ENCODE peak calls at places on chromosome 4, in ten cellular contexts. One of them, this sample, is unnamed.

GRCh38 chr4:148215202-148215601 is 227.0 kb downstream of the NR3C2 start:
- DNase-seq in brain microvascular endothelial cell: no peak
- DNase-seq in colonic mucosa: no peak
- DNase-seq in RWPE2: no peak
- DNase-seq in breast epithelium: no peak
- DNase-seq in mesendoderm: no peak
- DNase-seq in Caco-2: no peak
- DNase-seq in lower lobe of right lung: no peak
- DNase-seq in cardiac muscle cell: no peak
- DNase-seq in coronary artery: no peak
- DNase-seq in this sample: no peak

GRCh38 chr4:19402666-19403065 is 849.0 kb upstream of the SLIT2 start:
- DNase-seq in brain microvascular endothelial cell: no peak
- DNase-seq in cardiac muscle cell: no peak
- DNase-seq in breast epithelium: no peak
- DNase-seq in RWPE2: no peak
- DNase-seq in coronary artery: no peak
- DNase-seq in colonic mucosa: no peak
- DNase-seq in lower lobe of right lung: no peak
- DNase-seq in mesendoderm: no peak
- DNase-seq in Caco-2: no peak
- DNase-seq in this sample: peak

GRCh38 chr4:58507079-58507478 is 1396.9 kb upstream of the IGFBP7 start:
- DNase-seq in brain microvascular endothelial cell: no peak
- DNase-seq in RWPE2: no peak
- DNase-seq in colonic mucosa: no peak
- DNase-seq in Caco-2: no peak
- DNase-seq in cardiac muscle cell: no peak
- DNase-seq in breast epithelium: no peak
- DNase-seq in mesendoderm: peak
- DNase-seq in lower lobe of right lung: no peak
- DNase-seq in coronary artery: no peak
- DNase-seq in this sample: no peak

GRCh38 chr4:45120163-45120562 is 393.8 kb upstream of the GNPDA2 start:
- DNase-seq in cardiac muscle cell: peak
- DNase-seq in Caco-2: no peak
- DNase-seq in colonic mucosa: no peak
- DNase-seq in coronary artery: no peak
- DNase-seq in brain microvascular endothelial cell: no peak
- DNase-seq in mesendoderm: no peak
- DNase-seq in breast epithelium: no peak
- DNase-seq in lower lobe of right lung: no peak
- DNase-seq in RWPE2: no peak
- DNase-seq in this sample: no peak

GRCh38 chr4:151541438-151542071 is 132.6 kb downstream of the FHIP1A start:
- DNase-seq in colonic mucosa: no peak
- DNase-seq in Caco-2: no peak
- DNase-seq in breast epithelium: no peak
- DNase-seq in RWPE2: no peak
- DNase-seq in cardiac muscle cell: no peak
- DNase-seq in lower lobe of right lung: no peak
- DNase-seq in brain microvascular endothelial cell: peak
- DNase-seq in mesendoderm: peak
- DNase-seq in coronary artery: no peak
- DNase-seq in this sample: peak

GRCh38 chr4:109560687-109561452 is 824 bp downstream of the MCUB start:
- DNase-seq in cardiac muscle cell: peak
- DNase-seq in lower lobe of right lung: no peak
- DNase-seq in brain microvascular endothelial cell: peak
- DNase-seq in Caco-2: no peak
- DNase-seq in breast epithelium: no peak
- DNase-seq in colonic mucosa: peak
- DNase-seq in mesendoderm: peak
- DNase-seq in coronary artery: peak
- DNase-seq in RWPE2: peak
- DNase-seq in this sample: peak

GRCh38 chr4:115274545-115274944 is 161.1 kb upstream of the NDST4 start:
- DNase-seq in RWPE2: no peak
- DNase-seq in lower lobe of right lung: no peak
- DNase-seq in breast epithelium: no peak
- DNase-seq in Caco-2: no peak
- DNase-seq in mesendoderm: no peak
- DNase-seq in brain microvascular endothelial cell: no peak
- DNase-seq in coronary artery: no peak
- DNase-seq in colonic mucosa: no peak
- DNase-seq in cardiac muscle cell: no peak
- DNase-seq in this sample: no peak

GRCh38 chr4:108215055-108215454 is 46.3 kb upstream of the LEF1 start:
- DNase-seq in coronary artery: no peak
- DNase-seq in lower lobe of right lung: no peak
- DNase-seq in RWPE2: no peak
- DNase-seq in breast epithelium: no peak
- DNase-seq in brain microvascular endothelial cell: no peak
- DNase-seq in cardiac muscle cell: no peak
- DNase-seq in colonic mucosa: peak
- DNase-seq in Caco-2: no peak
- DNase-seq in mesendoderm: no peak
- DNase-seq in this sample: no peak

GRCh38 chr4:113446019-113446418 is 315.5 kb downstream of the CAMK2D start:
- DNase-seq in colonic mucosa: no peak
- DNase-seq in Caco-2: no peak
- DNase-seq in RWPE2: no peak
- DNase-seq in coronary artery: no peak
- DNase-seq in mesendoderm: no peak
- DNase-seq in lower lobe of right lung: no peak
- DNase-seq in brain microvascular endothelial cell: no peak
- DNase-seq in cardiac muscle cell: no peak
- DNase-seq in breast epithelium: no peak
- DNase-seq in this sample: peak
- H3K4me3 ChIP-seq in colonic mucosa: no peak
- H3K4me3 ChIP-seq in Caco-2: no peak
- H3K4me3 ChIP-seq in RWPE2: no peak
- H3K4me3 ChIP-seq in coronary artery: no peak
- H3K4me3 ChIP-seq in mesendoderm: no peak
- H3K4me3 ChIP-seq in lower lobe of right lung: no peak
- H3K4me3 ChIP-seq in brain microvascular endothelial cell: no peak
- H3K4me3 ChIP-seq in cardiac muscle cell: no peak
- H3K4me3 ChIP-seq in breast epithelium: no peak
- H3K4me3 ChIP-seq in this sample: no peak

DNA sequence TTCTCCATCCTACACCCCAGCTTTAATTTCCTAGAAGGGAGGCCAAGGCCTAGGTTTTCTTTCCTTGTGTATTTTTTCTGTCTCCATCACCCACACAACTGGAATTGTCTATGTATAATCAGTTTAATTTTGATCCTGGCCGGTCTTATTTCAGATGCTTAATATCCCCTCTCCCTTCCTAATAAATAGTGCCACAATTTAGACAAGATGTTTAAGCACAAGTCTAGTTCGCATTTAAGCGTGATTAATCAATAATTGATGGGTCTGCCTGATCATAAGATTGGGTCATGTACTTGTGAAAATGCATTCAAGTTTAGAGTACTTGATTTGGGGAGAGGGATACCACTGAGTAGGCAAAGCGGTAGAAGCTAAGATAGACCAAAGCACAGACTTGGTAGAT is 2.4 kb downstream of the BMP2K start:
- DNase-seq in mesendoderm: no peak
- DNase-seq in brain microvascular endothelial cell: no peak
- DNase-seq in coronary artery: no peak
- DNase-seq in breast epithelium: no peak
- DNase-seq in colonic mucosa: no peak
- DNase-seq in cardiac muscle cell: no peak
- DNase-seq in RWPE2: no peak
- DNase-seq in Caco-2: no peak
- DNase-seq in lower lobe of right lung: no peak
- DNase-seq in this sample: no peak
- H3K4me3 ChIP-seq in mesendoderm: no peak
- H3K4me3 ChIP-seq in brain microvascular endothelial cell: no peak
- H3K4me3 ChIP-seq in coronary artery: peak
- H3K4me3 ChIP-seq in breast epithelium: peak
- H3K4me3 ChIP-seq in colonic mucosa: no peak
- H3K4me3 ChIP-seq in cardiac muscle cell: no peak
- H3K4me3 ChIP-seq in RWPE2: no peak
- H3K4me3 ChIP-seq in Caco-2: no peak
- H3K4me3 ChIP-seq in lower lobe of right lung: peak
- H3K4me3 ChIP-seq in this sample: peak

DNA sequence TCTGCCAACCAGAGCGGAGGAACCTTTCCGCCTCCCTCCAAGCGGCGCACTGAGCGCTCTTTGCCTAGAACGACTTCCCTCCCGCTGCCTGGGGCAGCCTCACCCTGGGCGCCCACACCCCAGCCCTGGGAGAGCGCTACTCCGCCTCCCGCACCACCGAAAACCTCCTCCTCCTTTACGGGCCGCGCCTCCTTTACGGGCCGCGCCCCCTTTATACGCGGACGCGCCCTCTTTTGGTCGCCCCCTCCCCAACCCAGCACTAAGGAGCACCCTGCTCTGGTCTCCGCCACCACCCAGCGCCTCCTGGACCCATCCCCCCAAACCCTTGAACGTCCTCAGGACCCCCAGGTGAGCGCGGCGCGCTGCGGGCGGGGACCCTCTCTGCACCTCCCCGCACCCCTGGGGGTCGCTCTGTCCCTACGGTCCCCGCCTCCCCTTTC is 586 bp upstream of the NSG1 start:
- DNase-seq in colonic mucosa: no peak
- DNase-seq in brain microvascular endothelial cell: no peak
- DNase-seq in cardiac muscle cell: peak
- DNase-seq in breast epithelium: no peak
- DNase-seq in lower lobe of right lung: no peak
- DNase-seq in coronary artery: no peak
- DNase-seq in mesendoderm: no peak
- DNase-seq in RWPE2: no peak
- DNase-seq in Caco-2: no peak
- DNase-seq in this sample: no peak
- H3K4me3 ChIP-seq in colonic mucosa: peak
- H3K4me3 ChIP-seq in brain microvascular endothelial cell: peak
- H3K4me3 ChIP-seq in cardiac muscle cell: peak
- H3K4me3 ChIP-seq in breast epithelium: peak
- H3K4me3 ChIP-seq in lower lobe of right lung: peak
- H3K4me3 ChIP-seq in coronary artery: peak
- H3K4me3 ChIP-seq in mesendoderm: peak
- H3K4me3 ChIP-seq in RWPE2: peak
- H3K4me3 ChIP-seq in Caco-2: peak
- H3K4me3 ChIP-seq in this sample: peak

GRCh38 chr4:82363896-82364487 is 9.8 kb downstream of the HNRNPD start:
- DNase-seq in RWPE2: no peak
- DNase-seq in brain microvascular endothelial cell: no peak
- DNase-seq in cardiac muscle cell: no peak
- DNase-seq in colonic mucosa: no peak
- DNase-seq in mesendoderm: no peak
- DNase-seq in Caco-2: no peak
- DNase-seq in coronary artery: no peak
- DNase-seq in breast epithelium: no peak
- DNase-seq in lower lobe of right lung: no peak
- DNase-seq in this sample: no peak

GRCh38 chr4:82371398-82371972 is 2.3 kb downstream of the HNRNPD start:
- DNase-seq in lower lobe of right lung: no peak
- DNase-seq in Caco-2: no peak
- DNase-seq in brain microvascular endothelial cell: no peak
- DNase-seq in colonic mucosa: no peak
- DNase-seq in coronary artery: no peak
- DNase-seq in RWPE2: no peak
- DNase-seq in cardiac muscle cell: no peak
- DNase-seq in mesendoderm: no peak
- DNase-seq in breast epithelium: no peak
- DNase-seq in this sample: no peak

GRCh38 chr4:82362565-82362964 is 11.2 kb downstream of the HNRNPD start:
- DNase-seq in coronary artery: no peak
- DNase-seq in lower lobe of right lung: no peak
- DNase-seq in cardiac muscle cell: no peak
- DNase-seq in RWPE2: no peak
- DNase-seq in mesendoderm: no peak
- DNase-seq in Caco-2: no peak
- DNase-seq in brain microvascular endothelial cell: no peak
- DNase-seq in colonic mucosa: no peak
- DNase-seq in breast epithelium: no peak
- DNase-seq in this sample: no peak

GRCh38 chr4:82372502-82372873 is 1.3 kb downstream of the HNRNPD start:
- DNase-seq in lower lobe of right lung: no peak
- DNase-seq in mesendoderm: peak
- DNase-seq in cardiac muscle cell: peak
- DNase-seq in colonic mucosa: peak
- DNase-seq in brain microvascular endothelial cell: peak
- DNase-seq in breast epithelium: no peak
- DNase-seq in RWPE2: no peak
- DNase-seq in Caco-2: no peak
- DNase-seq in coronary artery: no peak
- DNase-seq in this sample: no peak

DNA sequence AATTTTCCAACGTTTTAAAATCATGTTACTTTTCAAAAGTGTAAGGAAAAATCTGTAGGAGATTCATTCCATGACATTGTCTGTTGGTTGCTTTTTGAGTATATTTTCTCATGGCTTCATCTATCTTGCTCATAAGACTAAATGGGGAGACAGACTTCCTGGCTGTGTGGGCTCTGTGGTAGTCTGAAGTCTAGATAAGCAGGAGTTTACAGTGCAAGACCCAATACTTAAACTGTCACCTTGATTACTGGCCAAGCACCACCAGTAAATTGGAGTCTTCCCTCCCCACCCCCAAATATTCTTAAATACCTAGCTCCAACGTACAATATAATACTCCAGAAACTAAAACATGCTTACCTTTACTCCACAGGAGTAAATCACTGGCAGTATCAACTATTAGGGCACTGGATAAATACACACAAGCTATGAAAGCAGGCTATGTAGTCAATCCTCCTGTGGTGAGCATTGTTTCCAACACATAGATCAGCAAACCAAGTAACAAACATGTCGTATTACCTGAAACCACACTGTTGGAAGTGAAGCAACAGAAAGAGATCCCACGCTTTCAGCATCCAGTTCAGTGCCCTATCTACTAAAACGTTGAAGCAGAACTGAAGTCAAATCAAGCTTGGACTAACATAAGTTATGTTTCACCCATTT is 6.2 kb downstream of the HNRNPD start:
- DNase-seq in coronary artery: no peak
- DNase-seq in mesendoderm: no peak
- DNase-seq in brain microvascular endothelial cell: no peak
- DNase-seq in Caco-2: no peak
- DNase-seq in breast epithelium: no peak
- DNase-seq in lower lobe of right lung: no peak
- DNase-seq in cardiac muscle cell: no peak
- DNase-seq in RWPE2: no peak
- DNase-seq in colonic mucosa: no peak
- DNase-seq in this sample: no peak
- H3K4me3 ChIP-seq in coronary artery: peak
- H3K4me3 ChIP-seq in mesendoderm: no peak
- H3K4me3 ChIP-seq in brain microvascular endothelial cell: no peak
- H3K4me3 ChIP-seq in Caco-2: no peak
- H3K4me3 ChIP-seq in breast epithelium: no peak
- H3K4me3 ChIP-seq in lower lobe of right lung: no peak
- H3K4me3 ChIP-seq in cardiac muscle cell: no peak
- H3K4me3 ChIP-seq in RWPE2: no peak
- H3K4me3 ChIP-seq in colonic mucosa: no peak
- H3K4me3 ChIP-seq in this sample: no peak

GRCh38 chr4:152661649-152662048 is 18.1 kb downstream of the TMEM154 start:
- DNase-seq in coronary artery: no peak
- DNase-seq in colonic mucosa: no peak
- DNase-seq in cardiac muscle cell: no peak
- DNase-seq in lower lobe of right lung: no peak
- DNase-seq in brain microvascular endothelial cell: no peak
- DNase-seq in RWPE2: no peak
- DNase-seq in mesendoderm: no peak
- DNase-seq in Caco-2: no peak
- DNase-seq in breast epithelium: no peak
- DNase-seq in this sample: no peak
- H3K4me3 ChIP-seq in coronary artery: no peak
- H3K4me3 ChIP-seq in colonic mucosa: no peak
- H3K4me3 ChIP-seq in cardiac muscle cell: no peak
- H3K4me3 ChIP-seq in lower lobe of right lung: no peak
- H3K4me3 ChIP-seq in brain microvascular endothelial cell: no peak
- H3K4me3 ChIP-seq in RWPE2: no peak
- H3K4me3 ChIP-seq in mesendoderm: no peak
- H3K4me3 ChIP-seq in Caco-2: no peak
- H3K4me3 ChIP-seq in breast epithelium: no peak
- H3K4me3 ChIP-seq in this sample: no peak

This sample was measured in fibroblast of the aortic adventitia.